ENCODE peak calls at places on chromosomes 4 and X, in four cellular contexts. H is GM12878, G is WTC11, B is HepG2. W is an unnamed sample.

GRCh38 chr4:107814758-107815552 is 9.8 kb upstream of the SGMS2 start:
- DNase-seq in H (no peak), G (no peak), B (no peak), W (no peak)

GRCh38 chr4:135732448-135732847 is 1530.9 kb upstream of the PABPC4L start:
- DNase-seq in H (no peak), G (no peak), B (no peak), W (no peak)

GRCh38 chr4:96016615-96017299 is 176.9 kb downstream of the PDHA2 start:
- DNase-seq in H (no peak), G (no peak), B (no peak), W (no peak)

GRCh38 chrX:56572975-56573374 is 9.5 kb downstream of the UBQLN2 start:
- DNase-seq in H (no peak), G (no peak), B (no peak), W (no peak)

GRCh38 chrX:44462851-44463250 is 79.8 kb downstream of the FUNDC1 start:
- DNase-seq in H (no peak), G (no peak), B (no peak), W (no peak)

GRCh38 chr4:17168571-17168970 is 270.1 kb upstream of the LDB2 start:
- DNase-seq in H (no peak), G (no peak), B (no peak), W (no peak)

GRCh38 chr4:105976913-105977312 is 81.6 kb downstream of the NPNT start:
- DNase-seq in H (no peak), G (no peak), B (no peak), W (no peak)

GRCh38 chrX:107146670-107147069 is 28.0 kb upstream of the RBM41 start:
- DNase-seq in H (no peak), G (no peak), B (no peak), W (no peak)

GRCh38 chrX:68832101-68832416 is 3.2 kb downstream of the EFNB1 start:
- DNase-seq in H (no peak), G (no peak), B (no peak), W (no peak)

GRCh38 chr4:185127021-185127925 is 15.8 kb upstream of the SLC25A4 start:
- DNase-seq in H (no peak), G (peak), B (no peak), W (no peak)

GRCh38 chr4:8319731-8320385 is 50.3 kb downstream of the HTRA3 start:
- DNase-seq in H (no peak), G (no peak), B (no peak), W (no peak)

GRCh38 chrX:56975611-56976010 is 19.7 kb downstream of the SPIN3 start:
- DNase-seq in H (no peak), G (no peak), B (no peak), W (no peak)

GRCh38 chrX:19334945-19335626 is 8.6 kb upstream of the PDHA1 start:
- DNase-seq in H (peak), G (peak), B (peak), W (peak)

GRCh38 chrX:108435261-108435660 is 3.0 kb downstream of the COL4A6 start:
- DNase-seq in H (no peak), G (no peak), B (no peak), W (no peak)

GRCh38 chr4:20679946-20680345 is 20.3 kb upstream of the PACRGL start:
- DNase-seq in H (no peak), G (no peak), B (no peak), W (no peak)

GRCh38 chrX:39725114-39725513 is 372.6 kb downstream of the BCOR start:
- DNase-seq in H (no peak), G (no peak), B (no peak), W (no peak)

GRCh38 chrX:153673398-153674218 is at the start of gene PNCK:
- DNase-seq in H (no peak), G (no peak), B (no peak), W (no peak)

GRCh38 chrX:133435544-133436124 is 20.3 kb upstream of the GPC4 start:
- DNase-seq in H (no peak), G (no peak), B (peak), W (no peak)

GRCh38 chr4:70754470-70754869 is 32.7 kb downstream of the RUFY3 start:
- DNase-seq in H (no peak), G (no peak), B (no peak), W (no peak)

GRCh38 chr4:54082168-54082567 is 17.8 kb upstream of the CHIC2 start:
- DNase-seq in H (no peak), G (no peak), B (peak), W (no peak)

GRCh38 chr4:64409300-64409699 is at the start of gene TECRL:
- DNase-seq in H (no peak), G (no peak), B (no peak), W (no peak)

GRCh38 chr4:145840162-145840768 is 98.4 kb downstream of the ZNF827 start:
- DNase-seq in H (peak), G (no peak), B (peak), W (peak)

GRCh38 chrX:133323450-133323849 is 91.8 kb downstream of the GPC4 start:
- DNase-seq in H (no peak), G (no peak), B (no peak), W (no peak)

GRCh38 chrX:108001218-108001814 is 19.1 kb upstream of the TEX13B start:
- DNase-seq in H (no peak), G (no peak), B (peak), W (peak)

GRCh38 chr4:26028133-26028792 is 114.2 kb downstream of the SMIM20 start:
- DNase-seq in H (no peak), G (peak), B (no peak), W (no peak)

GRCh38 chrX:130680164-130681035 is 222.6 kb downstream of the ENOX2 start:
- DNase-seq in H (no peak), G (no peak), B (peak), W (no peak)
- TF ChIP-seq CREM in H (no peak), G (no peak), B (no peak), W (no peak)

GRCh38 chr4:177220376-177220775 is 89.3 kb upstream of the NEIL3 start:
- DNase-seq in H (no peak), G (no peak), B (no peak), W (no peak)
- TF ChIP-seq CREM in H (no peak), G (no peak), B (no peak), W (no peak)

DNA sequence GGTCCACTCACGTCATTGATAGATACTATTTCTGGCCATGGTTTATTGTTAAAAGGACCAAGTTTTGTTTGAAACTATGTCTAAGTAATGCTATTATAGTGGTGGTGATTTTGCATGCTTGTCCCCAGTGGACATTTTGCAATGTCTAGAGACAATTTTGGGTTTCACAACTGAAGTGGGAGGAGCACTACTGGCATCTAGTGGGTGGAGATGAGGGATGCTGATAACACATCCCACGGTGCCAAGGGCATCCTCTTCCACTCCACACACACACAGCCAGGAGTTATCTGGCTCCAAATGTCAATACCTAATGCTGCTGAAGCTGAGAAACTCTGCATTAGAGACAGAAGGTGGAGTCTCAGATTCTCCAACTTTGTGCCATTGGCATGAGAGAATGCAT is 131.2 kb downstream of the FRMPD4 start:
- DNase-seq in H (no peak), G (no peak), B (no peak), W (no peak)
- TF ChIP-seq CREM in H (no peak), G (no peak), B (no peak), W (no peak)

GRCh38 chr4:165347647-165348569 is 20.4 kb downstream of the MSMO1 start:
- DNase-seq in H (no peak), G (no peak), B (no peak), W (no peak)

GRCh38 chr4:165345663-165346417 is 18.4 kb downstream of the MSMO1 start:
- DNase-seq in H (no peak), G (no peak), B (no peak), W (no peak)

GRCh38 chr4:165343353-165344191 is 16.1 kb downstream of the MSMO1 start:
- DNase-seq in H (no peak), G (no peak), B (peak), W (no peak)
- TF ChIP-seq CREM in H (no peak), G (no peak), B (no peak), W (no peak)

DNA sequence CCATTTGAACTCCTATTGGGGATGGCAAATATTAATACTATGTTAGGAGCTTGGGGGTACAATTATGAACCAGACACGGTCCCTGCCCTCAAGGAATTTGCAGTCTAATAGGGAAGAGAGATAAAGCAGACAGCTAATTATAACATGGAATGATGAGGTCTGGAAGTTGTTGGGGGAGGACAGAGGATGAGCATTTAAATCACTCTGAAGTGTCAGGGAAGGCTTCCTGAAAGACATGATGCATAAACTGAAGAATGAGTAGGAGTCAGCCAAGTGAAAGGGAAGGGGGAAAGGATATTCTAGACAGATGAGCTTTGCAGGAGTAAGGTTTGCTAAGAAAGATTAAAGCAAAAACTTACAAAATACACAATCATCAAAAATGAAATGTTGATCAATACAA is 15.9 kb downstream of the PLAC1 start:
- DNase-seq in H (no peak), G (no peak), B (no peak), W (no peak)
- TF ChIP-seq CREM in H (no peak), G (no peak), B (no peak), W (no peak)

GRCh38 chr4:130478406-130478805 is 1382.5 kb downstream of the C4orf33 start:
- DNase-seq in H (no peak), G (no peak), B (no peak), W (no peak)

GRCh38 chr4:130479020-130479419 is 1383.1 kb downstream of the C4orf33 start:
- DNase-seq in H (no peak), G (no peak), B (no peak), W (no peak)

GRCh38 chr4:130479674-130480073 is 1383.7 kb downstream of the C4orf33 start:
- DNase-seq in H (no peak), G (no peak), B (no peak), W (no peak)
- TF ChIP-seq CREM in H (no peak), G (no peak), B (no peak), W (no peak)

DNA sequence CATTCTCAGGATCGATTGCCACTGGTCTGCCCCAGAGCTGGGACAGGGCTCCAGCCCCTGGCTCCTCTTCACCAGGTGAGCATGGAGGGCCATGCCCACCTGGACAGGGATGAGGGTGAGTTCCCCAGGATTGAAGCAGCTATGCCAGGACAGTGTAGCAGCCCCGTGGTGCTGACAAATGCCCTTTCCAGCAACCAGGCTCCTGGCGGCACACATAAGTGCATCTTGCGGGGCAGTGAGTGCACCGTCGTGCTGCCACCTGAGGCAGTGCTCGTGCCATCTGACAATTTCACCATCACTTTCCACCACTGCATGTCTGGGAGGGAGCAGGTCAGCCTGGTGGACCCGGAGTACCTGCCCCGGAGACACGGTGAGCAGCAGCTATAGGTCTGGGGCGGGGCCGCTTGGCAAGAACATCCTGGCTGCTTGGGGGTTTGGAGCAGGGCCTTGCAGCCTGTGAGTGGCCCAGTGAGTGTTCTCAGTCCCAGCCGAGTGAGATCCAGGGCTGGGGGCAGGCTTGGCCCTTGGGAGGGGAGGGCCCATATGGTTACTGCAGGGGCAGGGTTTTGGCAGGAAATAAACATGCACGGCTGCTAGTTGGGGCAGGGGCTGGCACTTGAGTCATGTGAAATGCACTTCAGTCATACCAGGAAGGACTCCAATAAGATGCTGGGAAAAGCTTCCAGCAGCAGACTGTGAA is 6.1 kb downstream of the IL9R start:
- DNase-seq in H (no peak), G (no peak), B (no peak), W (no peak)
- TF ChIP-seq CREM in H (no peak), G (no peak), B (no peak), W (no peak)

DNA sequence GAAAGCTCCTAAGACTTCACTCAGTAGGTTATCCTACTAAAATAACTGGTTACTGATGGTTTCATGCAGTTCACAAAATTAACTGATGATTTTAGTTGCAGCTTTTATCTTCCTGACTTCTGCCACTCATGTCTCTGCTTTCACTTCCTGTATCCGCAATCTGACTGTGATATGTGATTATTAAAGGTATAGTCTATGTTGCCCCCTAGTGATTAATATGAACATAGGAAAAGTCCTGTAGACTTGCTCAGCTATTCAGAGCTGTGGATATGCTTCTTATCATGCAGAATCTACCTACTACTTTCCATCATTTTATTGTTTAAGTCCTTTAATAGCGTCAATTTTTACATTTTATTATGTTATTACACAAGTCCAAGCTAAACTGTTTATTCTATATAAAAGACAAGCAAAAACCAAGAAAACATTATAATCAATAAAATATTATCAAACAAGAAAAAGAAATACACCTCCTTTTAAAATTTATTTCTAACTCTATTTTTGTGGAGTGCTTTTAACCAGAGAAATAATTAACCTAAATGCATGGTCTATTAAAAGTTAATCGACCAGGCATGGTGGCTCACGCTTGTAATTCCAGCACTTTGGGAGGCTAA is 40.6 kb upstream of the TLR2 start:
- DNase-seq in H (peak), G (no peak), B (peak), W (peak)
- TF ChIP-seq CREM in H (no peak), G (no peak), B (no peak), W (no peak)